ENCODE peak calls at places on chromosomes 2 and 18, in ten cellular contexts. X is HS-27A; D is astrocyte of the spinal cord; T is naive B cell; W is cardiac septum; B is mesothelial cell of epicardium; M is right atrium auricular region; S is mesendoderm; R is stomach; Y is activated CD4-positive, alpha-beta T cell treated with anti-CD3 and anti-CD28 coated beads for 48 hours. C is an unnamed sample.

GRCh38 chr2:168030862-168031624 is 216.4 kb downstream of the STK39 start:
- DNase-seq in D (peak), M (no peak), Y (peak), S (no peak), R (no peak), W (no peak), X (no peak), B (no peak), T (no peak), C (no peak)

GRCh38 chr2:237511421-237511820 is 24.4 kb downstream of the MLPH start:
- DNase-seq in B (no peak), R (no peak), W (no peak), M (no peak), S (no peak), D (peak), T (no peak), Y (no peak), X (no peak), C (no peak)

GRCh38 chr2:217643814-217644301 is 358.9 kb downstream of the TNS1 start:
- DNase-seq in W (no peak), R (no peak), B (no peak), Y (no peak), T (no peak), X (no peak), M (no peak), D (no peak), S (no peak), C (no peak)

GRCh38 chr2:75146903-75147332 is 52.4 kb downstream of the TACR1 start:
- DNase-seq in T (no peak), W (no peak), Y (no peak), X (no peak), B (no peak), R (no peak), S (no peak), D (peak), M (no peak), C (no peak)

GRCh38 chr18:34493566-34494358 is 216.3 kb upstream of the DTNA start:
- DNase-seq in S (peak), X (no peak), T (no peak), B (peak), D (peak), M (no peak), W (peak), R (no peak), Y (peak), C (peak)

GRCh38 chr18:24315170-24315569 is 82.5 kb downstream of the OSBPL1A start:
- DNase-seq in X (no peak), D (peak), M (no peak), T (no peak), B (no peak), R (no peak), W (no peak), Y (no peak), S (no peak), C (no peak)

GRCh38 chr18:22164337-22165048 is 4.9 kb upstream of the GATA6 start:
- DNase-seq in M (no peak), T (no peak), S (no peak), Y (no peak), X (no peak), D (no peak), W (no peak), R (peak), B (no peak), C (no peak)

GRCh38 chr2:31054817-31055216 is 83.4 kb downstream of the GALNT14 start:
- DNase-seq in W (no peak), X (no peak), S (no peak), T (no peak), M (no peak), B (no peak), Y (no peak), R (no peak), D (no peak), C (no peak)

GRCh38 chr2:236828002-236828401 is 257.7 kb upstream of the COPS8 start:
- DNase-seq in X (no peak), S (peak), Y (no peak), M (no peak), D (no peak), T (no peak), W (no peak), R (no peak), B (no peak), C (no peak)

GRCh38 chr2:20231632-20232031 is 6.7 kb upstream of the SDC1 start:
- DNase-seq in Y (no peak), W (peak), D (peak), R (peak), S (peak), B (no peak), T (no peak), X (no peak), M (peak), C (no peak)

GRCh38 chr2:24454258-24454657 is 36.8 kb upstream of the NCOA1 start:
- DNase-seq in B (no peak), W (no peak), R (no peak), X (no peak), Y (no peak), S (no peak), T (no peak), M (no peak), D (peak), C (no peak)

GRCh38 chr18:51162617-51163016 is 34.9 kb downstream of the MEX3C start:
- DNase-seq in X (no peak), D (no peak), Y (no peak), S (no peak), T (no peak), R (no peak), B (no peak), M (no peak), W (no peak), C (no peak)

GRCh38 chr2:219702796-219703545 is 75.5 kb downstream of the SLC4A3 start:
- DNase-seq in T (no peak), M (no peak), S (no peak), R (no peak), D (no peak), B (no peak), Y (no peak), W (no peak), X (no peak), C (peak)

GRCh38 chr2:233413529-233414272 is 59.4 kb downstream of the DGKD start:
- DNase-seq in R (peak), T (no peak), X (peak), W (peak), S (no peak), M (no peak), Y (peak), D (peak), B (no peak), C (peak)

GRCh38 chr2:205965707-205966106 is 120.3 kb downstream of the INO80D start:
- DNase-seq in X (no peak), W (no peak), D (no peak), S (no peak), T (no peak), Y (no peak), R (no peak), B (no peak), M (no peak), C (no peak)

GRCh38 chr2:147806846-147807245 is 38.0 kb upstream of the ACVR2A start:
- DNase-seq in S (peak), D (peak), B (no peak), M (no peak), X (peak), Y (no peak), T (no peak), W (no peak), R (no peak), C (no peak)

GRCh38 chr2:239184179-239184578 is 216.6 kb downstream of the HDAC4 start:
- DNase-seq in D (no peak), S (no peak), B (no peak), X (no peak), T (no peak), Y (no peak), R (peak), W (peak), M (no peak), C (no peak)

GRCh38 chr2:101231253-101231652 is 21.4 kb upstream of the CNOT11 start:
- DNase-seq in M (no peak), Y (no peak), B (no peak), T (no peak), X (no peak), D (no peak), S (no peak), W (no peak), R (no peak), C (no peak)